ENCODE peak calls at places on chromosomes 13 and 19, in seven cellular contexts. J is LHCN-M2; I is fibroblast of gingiva; E is 8988T; C is A172; T is activated CD4-positive, alpha-beta T cell treated with anti-CD3 and anti-CD28 coated beads for 1 hour; A is NCI-H1092 treated with DMSO at 0.1 percent for 48 hours. G is an unnamed sample.

GRCh38 chr13:79533781-79534400 is 52.9 kb downstream of the NDFIP2 start:
- DNase-seq in A (no peak), C (peak), T (no peak), J (peak), E (no peak), I (peak), G (no peak)

GRCh38 chr13:91220872-91221271 is 126.6 kb upstream of the MIR17HG start:
- DNase-seq in A (no peak), T (no peak), E (no peak), I (no peak), J (no peak), C (no peak), G (no peak)

GRCh38 chr19:42412223-42412622 is 15.0 kb downstream of the LIPE start:
- DNase-seq in T (no peak), J (no peak), E (no peak), I (peak), C (peak), A (no peak), G (no peak)

GRCh38 chr19:5036733-5037681 is 68.1 kb downstream of the KDM4B start:
- DNase-seq in E (no peak), J (no peak), A (peak), I (peak), T (no peak), C (peak), G (no peak)

GRCh38 chr19:16620018-16620417 is 8.0 kb downstream of the MED26 start:
- DNase-seq in T (no peak), I (no peak), A (no peak), C (no peak), E (no peak), J (no peak), G (no peak)

GRCh38 chr13:46633416-46633815 is 80.4 kb downstream of the LRCH1 start:
- DNase-seq in A (no peak), E (no peak), J (peak), T (no peak), I (peak), C (peak), G (no peak)

GRCh38 chr19:11479470-11480080 is 1.3 kb downstream of the ELAVL3 start:
- DNase-seq in T (no peak), J (no peak), A (peak), I (no peak), E (no peak), C (no peak), G (no peak)

GRCh38 chr13:77637583-77637982 is 59.9 kb upstream of the SLAIN1 start:
- DNase-seq in I (no peak), C (no peak), J (no peak), A (peak), T (no peak), E (no peak), G (no peak)

GRCh38 chr13:33285420-33286124 is at the start of gene STARD13:
- DNase-seq in I (peak), C (peak), E (peak), T (no peak), J (peak), A (no peak), G (no peak)

GRCh38 chr13:68440874-68441273 is 1210.7 kb upstream of the PCDH9 start:
- DNase-seq in A (no peak), C (no peak), I (no peak), E (no peak), T (no peak), J (no peak), G (no peak)

GRCh38 chr13:33229446-33230177 is 55.9 kb downstream of the STARD13 start:
- DNase-seq in E (no peak), C (no peak), T (no peak), J (peak), I (no peak), A (peak), G (no peak)

G was measured in NK-92 treated with Interleukin-12 subunit alpha and Interleukin-12 subunit beta, amount 100 ng/mL, for 24 hours.